ENCODE peak calls at places on chromosomes 5 and 9, in ten cellular contexts. S, X, J, Z, E, R, A, B, I and W are unnamed samples.

GRCh38 chr9:123724211-123724831 is 205.6 kb downstream of the DENND1A start:
- DNase-seq in S (no peak), X (peak), J (no peak), Z (no peak), E (no peak), R (no peak), A (no peak), B (no peak), I (no peak), W (no peak)

GRCh38 chr5:122056913-122057312 is 21.1 kb downstream of the LOX start:
- DNase-seq in S (no peak), X (no peak), J (no peak), Z (no peak), E (no peak), R (no peak), A (no peak), B (no peak), I (no peak), W (no peak)

GRCh38 chr9:112233769-112234168 is 58.7 kb upstream of the SUSD1 start:
- DNase-seq in S (no peak), X (peak), J (no peak), Z (no peak), E (no peak), R (no peak), A (peak), B (no peak), I (no peak), W (no peak)

GRCh38 chr5:168667301-168667859 is 88.2 kb upstream of the PANK3 start:
- DNase-seq in S (no peak), X (no peak), J (no peak), Z (peak), E (no peak), R (no peak), A (no peak), B (no peak), I (no peak), W (no peak)

GRCh38 chr9:79152306-79152705 is 419.5 kb upstream of the TLE4 start:
- DNase-seq in S (no peak), X (no peak), J (no peak), Z (no peak), E (no peak), R (no peak), A (no peak), B (no peak), I (no peak), W (no peak)

GRCh38 chr5:5983261-5983660 is 395.1 kb downstream of the MED10 start:
- DNase-seq in S (no peak), X (no peak), J (no peak), Z (no peak), E (no peak), R (no peak), A (no peak), B (no peak), I (no peak), W (no peak)

GRCh38 chr9:105206821-105207699 is 37.4 kb upstream of the SLC44A1 start:
- DNase-seq in S (no peak), X (peak), J (no peak), Z (no peak), E (no peak), R (no peak), A (no peak), B (no peak), I (no peak), W (no peak)

GRCh38 chr9:137482094-137482781 is 23.1 kb upstream of the NSMF start:
- DNase-seq in S (no peak), X (peak), J (no peak), Z (peak), E (no peak), R (no peak), A (peak), B (no peak), I (no peak), W (peak)

GRCh38 chr9:96566401-96567202 is 53.0 kb downstream of the CDC14B start:
- DNase-seq in S (peak), X (peak), J (no peak), Z (peak), E (peak), R (peak), A (no peak), B (peak), I (peak), W (peak)

GRCh38 chr9:127424669-127424986 is 446 bp downstream of the ZNF79 start:
- DNase-seq in S (no peak), X (no peak), J (no peak), Z (no peak), E (no peak), R (no peak), A (no peak), B (peak), I (no peak), W (no peak)

GRCh38 chr5:760363-761205 is 23.9 kb downstream of the ZDHHC11B start:
- DNase-seq in S (no peak), X (no peak), J (no peak), Z (no peak), E (no peak), R (no peak), A (no peak), B (no peak), I (no peak), W (no peak)

GRCh38 chr9:17236147-17236546 is 101.3 kb downstream of the CNTLN start:
- DNase-seq in S (no peak), X (no peak), J (no peak), Z (no peak), E (no peak), R (no peak), A (no peak), B (no peak), I (no peak), W (no peak)